ENCODE peak calls at places on chromosomes 1 and 21, in four cellular contexts. L is sigmoid colon, R is progenitor cell of endocrine pancreas, U is epithelial cell of esophagus. T is an unnamed sample.
A peak's percentile ranks its signal among the peaks of the same experiment; 100 is the strongest.

GRCh38 chr21:46551636-46552241 is 53.1 kb downstream of the S100B start:
- DNase-seq in L (peak; percentile 70), R (no peak), U (no peak), T (no peak)

GRCh38 chr1:182720465-182720864 is 36.1 kb upstream of the RGS8 start:
- DNase-seq in L (no peak), R (no peak), U (peak; percentile 20), T (no peak)

GRCh38 chr1:155178441-155179106 is 4.9 kb downstream of the TRIM46 start:
- DNase-seq in L (peak; percentile 56), R (no peak), U (no peak), T (peak; percentile 69)

GRCh38 chr1:206694551-206695124 is 9.9 kb downstream of the MAPKAPK2 start:
- DNase-seq in L (peak; percentile 53), R (no peak), U (no peak), T (no peak)

GRCh38 chr1:154666051-154666793 is 58.2 kb upstream of the ADAR start:
- DNase-seq in L (no peak), R (no peak), U (no peak), T (no peak)

GRCh38 chr1:161007369-161007768 is 13.6 kb downstream of the F11R start:
- DNase-seq in L (no peak), R (no peak), U (no peak), T (no peak)

GRCh38 chr21:34817821-34818662 is 149.2 kb downstream of the CLIC6 start:
- DNase-seq in L (no peak), R (no peak), U (no peak), T (no peak)

GRCh38 chr21:27498025-27498424 is 531.1 kb upstream of the ADAMTS5 start:
- DNase-seq in L (no peak), R (no peak), U (peak; percentile 54), T (no peak)

GRCh38 chr1:213692236-213692831 is 295.4 kb upstream of the PROX1 start:
- DNase-seq in L (no peak), R (no peak), U (no peak), T (no peak)

GRCh38 chr1:88892146-88892877 is 945 bp upstream of the GTF2B start:
- DNase-seq in L (no peak), R (no peak), U (peak; percentile 50), T (no peak)

GRCh38 chr1:78408192-78408591 is 82.6 kb upstream of the PTGFR start:
- DNase-seq in L (no peak), R (no peak), U (no peak), T (no peak)

GRCh38 chr1:45573231-45573804 is 10.5 kb upstream of the NASP start:
- DNase-seq in L (peak; percentile 15), R (no peak), U (no peak), T (peak; percentile 22)

GRCh38 chr1:174680101-174680500 is 232.3 kb downstream of the GPR52 start:
- DNase-seq in L (no peak), R (no peak), U (peak; percentile 4), T (no peak)

GRCh38 chr1:187396226-187396625 is 567.5 kb downstream of the PLA2G4A start:
- DNase-seq in L (no peak), R (no peak), U (no peak), T (no peak)

GRCh38 chr1:27646676-27647075 is 11.7 kb upstream of the FGR start:
- DNase-seq in L (no peak), R (no peak), U (peak; percentile 41), T (no peak)

GRCh38 chr1:158962983-158963382 is 31.6 kb downstream of the PYHIN1 start:
- DNase-seq in L (no peak), R (no peak), U (no peak), T (no peak)

DNA sequence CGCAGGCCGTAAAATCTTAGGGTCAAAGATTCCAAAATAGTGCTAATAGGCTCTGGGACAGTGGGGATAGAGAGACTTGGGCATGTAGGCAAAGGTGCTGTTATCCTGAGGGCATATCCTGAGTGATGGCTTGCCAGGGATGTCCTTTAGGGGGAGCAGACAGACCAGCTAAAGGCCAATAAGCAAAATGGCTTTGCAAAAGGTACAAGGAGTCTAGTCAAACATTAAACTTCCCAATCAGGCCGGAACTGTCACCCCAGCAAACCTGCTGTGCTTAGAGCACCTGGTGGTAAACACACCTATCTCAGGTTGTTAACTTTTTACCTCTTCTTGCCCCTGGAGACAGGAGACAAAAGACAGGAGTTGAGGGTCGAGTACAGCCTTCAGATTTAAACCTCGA is 49.1 kb downstream of the TRABD2B start:
- DNase-seq in L (no peak), R (no peak), U (peak; percentile 34), T (no peak)
- TF ChIP-seq CTCF in L (no peak), R (peak; percentile 51), U (no peak), T (peak; percentile 55)

GRCh38 chr21:42536601-42537000 is 22.9 kb downstream of the SLC37A1 start:
- DNase-seq in L (peak; percentile 9), R (no peak), U (no peak), T (no peak)

GRCh38 chr21:42539342-42539741 is 25.7 kb downstream of the SLC37A1 start:
- DNase-seq in L (peak; percentile 50), R (no peak), U (no peak), T (no peak)

GRCh38 chr21:42535602-42536171 is 22.0 kb downstream of the SLC37A1 start:
- DNase-seq in L (peak; percentile 61), R (no peak), U (no peak), T (no peak)

GRCh38 chr21:42538479-42539275 is 25.0 kb downstream of the SLC37A1 start:
- DNase-seq in L (peak; percentile 40), R (no peak), U (no peak), T (no peak)

DNA sequence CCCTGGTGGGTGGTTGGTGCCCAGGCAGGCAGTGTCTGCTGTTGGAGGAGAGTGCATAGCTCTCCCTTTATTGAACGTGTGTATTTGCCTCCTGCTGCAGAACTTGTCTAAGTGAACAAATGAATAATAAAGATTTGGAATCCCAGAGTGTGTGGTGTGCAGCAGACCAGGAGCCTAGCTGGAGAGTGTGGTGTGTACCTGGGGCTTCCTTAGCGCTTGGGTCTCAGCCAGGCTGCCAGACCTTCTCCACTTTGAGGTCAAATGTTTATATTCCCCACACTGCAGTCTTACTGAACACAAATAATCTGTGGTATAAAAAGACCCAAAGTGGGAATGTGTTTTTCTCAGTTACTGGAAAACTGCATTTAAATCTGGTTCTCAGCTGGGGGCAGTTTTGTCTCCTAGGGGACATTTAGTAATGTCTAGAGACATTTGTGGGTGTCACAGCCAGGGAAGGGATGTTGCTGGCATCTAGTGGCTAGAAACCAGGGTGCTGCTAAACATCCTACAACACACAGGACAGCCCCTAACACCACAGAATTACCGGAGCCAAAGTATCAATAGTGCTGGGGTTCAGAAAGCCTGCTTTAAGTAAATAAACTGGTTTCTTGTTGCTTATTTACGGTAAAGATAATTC is 23.6 kb downstream of the SLC37A1 start:
- DNase-seq in L (peak; percentile 14), R (no peak), U (peak; percentile 27), T (no peak)
- TF ChIP-seq CTCF in L (no peak), R (peak; percentile 25), U (peak; percentile 60), T (peak; percentile 68)

DNA sequence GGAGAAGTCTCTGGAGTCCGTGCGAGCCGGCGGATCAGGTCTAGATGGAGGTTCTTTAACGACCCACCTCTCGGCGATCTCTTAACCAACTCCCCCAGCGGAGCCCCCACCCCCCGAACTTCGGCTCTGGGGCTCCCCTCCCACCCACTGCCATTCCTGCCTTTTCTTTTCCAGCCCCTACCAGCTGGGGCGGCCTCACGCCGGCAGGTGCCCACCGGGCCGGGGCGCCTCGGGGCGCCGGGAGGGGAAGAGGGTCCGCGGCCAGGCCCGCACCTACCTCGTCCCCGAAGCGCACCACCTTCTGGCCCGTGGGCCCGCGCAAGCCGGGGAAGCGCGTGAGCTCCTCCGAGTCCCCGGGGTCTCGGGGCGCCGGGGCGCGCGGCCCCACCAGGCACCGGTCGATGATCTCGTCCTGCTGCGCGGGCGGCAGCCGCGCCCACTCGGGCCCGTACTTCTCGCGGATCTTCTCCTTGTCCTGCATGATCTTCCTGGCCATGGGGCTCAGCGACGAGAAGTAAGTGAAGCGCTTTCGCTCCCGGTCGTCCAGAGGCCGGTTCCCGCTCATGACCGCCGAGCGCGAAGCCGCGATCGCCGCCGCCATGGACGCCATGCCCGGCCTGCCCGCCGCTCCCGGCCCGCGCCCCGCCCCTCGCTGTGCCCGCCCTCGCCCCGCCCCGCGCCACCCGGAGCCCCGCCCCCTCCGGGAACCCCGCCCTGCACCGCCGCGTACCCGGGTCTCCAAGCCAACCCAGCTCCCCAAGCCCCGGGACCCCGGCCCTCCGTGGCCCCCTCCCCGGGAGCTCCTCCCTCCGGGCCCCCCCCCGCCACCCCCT is at the start of gene C1orf198:
- DNase-seq in L (peak; percentile 82), R (peak; percentile 84), U (peak; percentile 56), T (no peak)
- TF ChIP-seq CTCF in L (no peak), R (no peak), U (no peak), T (peak; percentile 28)

GRCh38 chr1:204224655-204225054 is 10.9 kb upstream of the GOLT1A start:
- DNase-seq in L (no peak), R (no peak), U (no peak), T (no peak)
- TF ChIP-seq CTCF in L (no peak), R (no peak), U (no peak), T (no peak)